ENCODE peak calls at places on chromosomes 5 and 9, in seven cellular contexts. A, Q, R, Y, M, K and U are unnamed samples.
A peak's percentile ranks its signal among the peaks of the same experiment; 100 is the strongest.

GRCh38 chr9:98383758-98384157 is 128.3 kb upstream of the TBC1D2 start:
- DNase-seq in A (peak; percentile 19), Q (no peak), R (no peak), Y (no peak), M (no peak), K (no peak), U (no peak)

GRCh38 chr9:92328225-92328624 is 2.5 kb downstream of the CENPP start:
- DNase-seq in A (peak; percentile 59), Q (peak; percentile 41), R (no peak), Y (no peak), M (no peak), K (no peak), U (peak; percentile 10)

GRCh38 chr5:117302473-117302872 is 727.9 kb upstream of the SEMA6A start:
- DNase-seq in A (no peak), Q (no peak), R (no peak), Y (no peak), M (no peak), K (no peak), U (no peak)

GRCh38 chr9:21993893-21994525 is at the start of gene CDKN2A:
- DNase-seq in A (no peak), Q (peak; percentile 52), R (no peak), Y (no peak), M (peak; percentile 78), K (no peak), U (peak; percentile 20)

GRCh38 chr5:131671994-131672655 is 37.1 kb upstream of the RAPGEF6 start:
- DNase-seq in A (peak; percentile 43), Q (peak; percentile 69), R (no peak), Y (peak; percentile 30), M (no peak), K (peak; percentile 60), U (peak; percentile 1)

GRCh38 chr9:28951945-28952344 is 1378.7 kb upstream of the C9orf72 start:
- DNase-seq in A (peak; percentile 23), Q (no peak), R (no peak), Y (no peak), M (no peak), K (no peak), U (no peak)

GRCh38 chr5:128196080-128196479 is 112.5 kb downstream of the SLC12A2 start:
- DNase-seq in A (no peak), Q (no peak), R (no peak), Y (no peak), M (no peak), K (no peak), U (no peak)

GRCh38 chr5:170289749-170290148 is 7.8 kb downstream of the LCP2 start:
- DNase-seq in A (no peak), Q (no peak), R (no peak), Y (no peak), M (no peak), K (peak; percentile 71), U (no peak)

GRCh38 chr9:132185164-132186009 is 23.5 kb downstream of the NTNG2 start:
- DNase-seq in A (no peak), Q (no peak), R (no peak), Y (no peak), M (no peak), K (no peak), U (no peak)

GRCh38 chr5:112146323-112146848 is 272.7 kb downstream of the EPB41L4A start:
- DNase-seq in A (no peak), Q (no peak), R (peak; percentile 77), Y (no peak), M (no peak), K (peak; percentile 41), U (no peak)

GRCh38 chr5:65862384-65862783 is 64.0 kb upstream of the ERBIN start:
- DNase-seq in A (no peak), Q (no peak), R (no peak), Y (no peak), M (no peak), K (no peak), U (no peak)

GRCh38 chr9:27572566-27572917 is 739 bp downstream of the C9orf72 start:
- DNase-seq in A (peak; percentile 52), Q (peak; percentile 16), R (peak; percentile 82), Y (peak; percentile 55), M (no peak), K (peak; percentile 50), U (peak; percentile 63)

GRCh38 chr9:93263334-93264229 is 79.6 kb downstream of the WNK2 start:
- DNase-seq in A (no peak), Q (no peak), R (peak; percentile 51), Y (no peak), M (no peak), K (no peak), U (no peak)

GRCh38 chr5:44714871-44715580 is 93.7 kb upstream of the MRPS30 start:
- DNase-seq in A (no peak), Q (no peak), R (no peak), Y (no peak), M (no peak), K (no peak), U (no peak)

GRCh38 chr5:169648725-169649124 is 11.7 kb downstream of the DOCK2 start:
- DNase-seq in A (no peak), Q (peak; percentile 67), R (no peak), Y (no peak), M (no peak), K (no peak), U (no peak)

GRCh38 chr5:116482394-116482793 is 92.2 kb downstream of the SEMA6A start:
- DNase-seq in A (no peak), Q (no peak), R (no peak), Y (no peak), M (no peak), K (no peak), U (no peak)

GRCh38 chr5:40383719-40384651 is 295.7 kb upstream of the PTGER4 start:
- DNase-seq in A (peak; percentile 23), Q (no peak), R (no peak), Y (no peak), M (no peak), K (no peak), U (no peak)

GRCh38 chr5:10885026-10885425 is 124.0 kb upstream of the DAP start:
- DNase-seq in A (no peak), Q (no peak), R (no peak), Y (no peak), M (peak; percentile 78), K (no peak), U (no peak)

GRCh38 chr5:53167836-53168235 is 58.3 kb upstream of the MOCS2 start:
- DNase-seq in A (no peak), Q (no peak), R (peak; percentile 67), Y (peak; percentile 77), M (no peak), K (peak; percentile 26), U (no peak)

GRCh38 chr9:5042661-5043178 is 57.6 kb downstream of the JAK2 start:
- DNase-seq in A (no peak), Q (no peak), R (no peak), Y (no peak), M (no peak), K (no peak), U (no peak)

GRCh38 chr5:155282503-155283107 is 269.1 kb downstream of the KIF4B start:
- DNase-seq in A (no peak), Q (no peak), R (no peak), Y (no peak), M (no peak), K (no peak), U (no peak)

GRCh38 chr5:62305715-62306493 is at the start of gene KIF2A:
- DNase-seq in A (peak; percentile 93), Q (peak; percentile 95), R (peak; percentile 95), Y (peak; percentile 62), M (peak; percentile 91), K (peak; percentile 84), U (peak; percentile 94)

GRCh38 chr5:62309107-62309506 is 3.1 kb downstream of the KIF2A start:
- DNase-seq in A (no peak), Q (no peak), R (no peak), Y (no peak), M (no peak), K (no peak), U (no peak)

GRCh38 chr5:62306494-62307363 is 723 bp downstream of the KIF2A start:
- DNase-seq in A (peak; percentile 47), Q (peak; percentile 74), R (peak; percentile 67), Y (peak; percentile 47), M (peak; percentile 54), K (peak; percentile 29), U (peak; percentile 40)

GRCh38 chr5:62308439-62308838 is 2.4 kb downstream of the KIF2A start:
- DNase-seq in A (no peak), Q (no peak), R (no peak), Y (no peak), M (no peak), K (no peak), U (no peak)

GRCh38 chr5:62307364-62307689 is 1.3 kb downstream of the KIF2A start:
- DNase-seq in A (no peak), Q (no peak), R (no peak), Y (no peak), M (no peak), K (no peak), U (no peak)
- H3K4me1 ChIP-seq in A (peaks cover 20% of the 10 kb centered on the region), Q (peaks cover 19% of the 10 kb centered on the region), R (peaks cover 4% of the 10 kb centered on the region), Y (peaks cover 18% of the 10 kb centered on the region), M (peaks cover 16% of the 10 kb centered on the region), K (no peaks in the 10 kb centered on the region), U (peaks cover 7% of the 10 kb centered on the region)

DNA sequence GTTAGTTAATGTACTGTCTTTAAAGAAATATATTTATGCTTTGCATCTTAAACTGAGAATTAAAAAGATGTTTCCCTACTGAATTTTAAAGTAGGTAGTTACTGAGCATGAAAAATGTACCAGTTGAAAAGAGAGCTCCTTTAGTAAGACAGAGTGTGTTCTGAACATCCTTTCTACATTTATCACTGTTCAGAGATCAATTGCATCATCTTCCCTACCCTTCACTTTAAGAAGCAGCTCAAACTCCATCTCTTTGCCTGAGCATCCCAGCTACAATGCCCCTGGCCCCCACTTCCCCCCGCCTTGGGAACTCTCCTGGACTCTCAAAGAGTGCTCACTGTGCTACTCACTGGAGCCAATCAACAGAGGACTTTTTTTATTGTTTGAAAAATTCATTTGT is 164.7 kb downstream of the GNAQ start:
- DNase-seq in A (no peak), Q (no peak), R (no peak), Y (no peak), M (no peak), K (no peak), U (no peak)
- H3K27ac ChIP-seq in A (no peak overlapping the region), Q (no peak overlapping the region), R (no peak overlapping the region), Y (no peak overlapping the region), M (no peak overlapping the region), K (no peak overlapping the region), U (no peak overlapping the region)

GRCh38 chr5:149549461-149550266 is 1.6 kb downstream of the CSNK1A1 start:
- DNase-seq in A (peak; percentile 55), Q (peak; percentile 68), R (no peak), Y (peak; percentile 22), M (no peak), K (no peak), U (peak; percentile 60)

GRCh38 chr5:149545327-149545726 is 5.9 kb downstream of the CSNK1A1 start:
- DNase-seq in A (no peak), Q (no peak), R (no peak), Y (no peak), M (no peak), K (no peak), U (no peak)

GRCh38 chr5:149544199-149544472 is 7.1 kb downstream of the CSNK1A1 start:
- DNase-seq in A (no peak), Q (no peak), R (no peak), Y (no peak), M (no peak), K (no peak), U (no peak)

GRCh38 chr5:149550267-149550582 is 1.0 kb downstream of the CSNK1A1 start:
- DNase-seq in A (no peak), Q (no peak), R (no peak), Y (peak; percentile 17), M (no peak), K (no peak), U (no peak)

GRCh38 chr5:149546974-149547373 is 4.3 kb downstream of the CSNK1A1 start:
- DNase-seq in A (no peak), Q (no peak), R (no peak), Y (no peak), M (no peak), K (no peak), U (peak; percentile 55)
- H3K4me3 ChIP-seq in A (no peak overlapping the region), Q (no peak overlapping the region), R (peak overlapping the region; percentile 32), Y (no peak overlapping the region), M (no peak overlapping the region), K (no peak overlapping the region), U (no peak overlapping the region)

GRCh38 chr9:23801523-23801922 is 24.5 kb downstream of the ELAVL2 start:
- DNase-seq in A (no peak), Q (no peak), R (no peak), Y (no peak), M (no peak), K (no peak), U (no peak)
- H3K4me1 ChIP-seq in A (no peaks in the 10 kb centered on the region), Q (no peaks in the 10 kb centered on the region), R (no peaks in the 10 kb centered on the region), Y (no peaks in the 10 kb centered on the region), M (no peaks in the 10 kb centered on the region), K (no peaks in the 10 kb centered on the region), U (no peaks in the 10 kb centered on the region)